ENCODE peak calls at places on chromosomes 2 and 18, in five cellular contexts. D is EL; J is activated effector memory CD4-positive, alpha-beta T cell treated with anti-CD3 and anti-CD28 coated beads, Interleukin-2, amount 50 U/mL, for 16 hours; Z is sciatic nerve; I is T-helper 1 cell. B is an unnamed sample.

GRCh38 chr2:235366847-235367246 is 127.0 kb upstream of the AGAP1 start:
- DNase-seq in D (no peak), J (no peak), Z (no peak), I (no peak), B (no peak)

GRCh38 chr2:102488063-102488462 is 15.0 kb downstream of the SLC9A4 start:
- DNase-seq in D (peak), J (no peak), Z (no peak), I (no peak), B (no peak)

GRCh38 chr2:118010470-118010869 is 3.4 kb downstream of the CCDC93 start:
- DNase-seq in D (no peak), J (no peak), Z (no peak), I (no peak), B (no peak)

GRCh38 chr2:160736629-160737028 is 243.0 kb upstream of the RBMS1 start:
- DNase-seq in D (peak), J (no peak), Z (no peak), I (no peak), B (no peak)

GRCh38 chr2:182506606-182507005 is 79.8 kb upstream of the PDE1A start:
- DNase-seq in D (peak), J (no peak), Z (no peak), I (no peak), B (no peak)

GRCh38 chr2:232465061-232465460 is 9.1 kb downstream of the ALPI start:
- DNase-seq in D (no peak), J (no peak), Z (no peak), I (no peak), B (no peak)

GRCh38 chr18:74198453-74198852 is 50.1 kb downstream of the TIMM21 start:
- DNase-seq in D (no peak), J (no peak), Z (no peak), I (no peak), B (no peak)

GRCh38 chr2:102708847-102709559 is 52.8 kb upstream of the TMEM182 start:
- DNase-seq in D (peak), J (no peak), Z (no peak), I (no peak), B (no peak)

GRCh38 chr18:74976331-74976909 is 232.5 kb downstream of the PTGR3 start:
- DNase-seq in D (no peak), J (no peak), Z (no peak), I (no peak), B (no peak)

GRCh38 chr2:162521871-162522655 is 178.1 kb downstream of the GCA start:
- DNase-seq in D (no peak), J (no peak), Z (no peak), I (no peak), B (no peak)

GRCh38 chr18:9905401-9905922 is 8.4 kb upstream of the VAPA start:
- DNase-seq in D (no peak), J (no peak), Z (no peak), I (no peak), B (no peak)

GRCh38 chr2:71067567-71068217 is 756 bp upstream of the NAGK start:
- DNase-seq in D (no peak), J (no peak), Z (no peak), I (no peak), B (no peak)

GRCh38 chr2:38572167-38572566 is 30.6 kb downstream of the HNRNPLL start:
- DNase-seq in D (peak), J (peak), Z (no peak), I (no peak), B (no peak)

GRCh38 chr2:25512707-25513106 is 160.7 kb downstream of the DTNB start:
- DNase-seq in D (no peak), J (no peak), Z (no peak), I (no peak), B (no peak)

GRCh38 chr2:20203072-20203471 is 21.9 kb downstream of the SDC1 start:
- DNase-seq in D (no peak), J (no peak), Z (no peak), I (no peak), B (no peak)

GRCh38 chr2:136246086-136246669 is 128.2 kb upstream of the CXCR4 start:
- DNase-seq in D (peak), J (no peak), Z (no peak), I (no peak), B (no peak)

GRCh38 chr2:236968101-236968886 is 117.4 kb upstream of the COPS8 start:
- DNase-seq in D (no peak), J (no peak), Z (no peak), I (peak), B (no peak)

GRCh38 chr2:147224070-147224469 is 620.8 kb upstream of the ACVR2A start:
- DNase-seq in D (peak), J (no peak), Z (no peak), I (no peak), B (no peak)

GRCh38 chr2:20565623-20566236 is 85.2 kb downstream of the HS1BP3 start:
- DNase-seq in D (no peak), J (no peak), Z (no peak), I (no peak), B (no peak)

GRCh38 chr2:219378167-219378851 is 9.4 kb downstream of the DNPEP start:
- DNase-seq in D (no peak), J (no peak), Z (no peak), I (no peak), B (no peak)